ENCODE peak calls at places on chromosomes 16 and 17, in nine cellular contexts. T is activated CD4-positive, alpha-beta T cell treated with anti-CD3 and anti-CD28 coated beads for 48 hours; V is suprapubic skin; M is choroid plexus epithelial cell; W is fibroblast of lung; Q is NCI-H1048; B is NCI-H1092; L is Right ventricle myocardium superior; N is NCI-H1417 treated with DMSO at 0.1 percent for 48 hours. S is an unnamed sample.

GRCh38 chr16:28309811-28310311 is 17.5 kb downstream of the SBK1 start:
- DNase-seq in B (no peak), W (no peak), Q (no peak), M (no peak), L (peak; percentile 59), N (no peak), V (no peak), T (peak; percentile 86), S (no peak)

GRCh38 chr17:206941-207560 is 25.6 kb upstream of the DOC2B start:
- DNase-seq in B (no peak), T (no peak), V (no peak), W (no peak), N (no peak), L (no peak), M (no peak), Q (no peak), S (no peak)

GRCh38 chr16:285146-286055 is 2.4 kb downstream of the PDIA2 start:
- DNase-seq in M (no peak), T (no peak), B (no peak), L (no peak), N (no peak), Q (no peak), V (no peak), W (no peak), S (no peak)

GRCh38 chr16:83211711-83212110 is 584.9 kb downstream of the CDH13 start:
- DNase-seq in M (peak; percentile 73), W (no peak), Q (no peak), T (no peak), V (no peak), B (no peak), L (no peak), N (no peak), S (no peak)

GRCh38 chr17:79461041-79461440 is 149.8 kb downstream of the RBFOX3 start:
- DNase-seq in W (peak; percentile 66), T (no peak), Q (no peak), L (no peak), B (no peak), N (no peak), V (no peak), M (peak; percentile 3), S (no peak)

GRCh38 chr17:4780325-4781010 is 5.7 kb downstream of the VMO1 start:
- DNase-seq in V (no peak), W (no peak), B (no peak), T (no peak), N (no peak), L (no peak), M (no peak), Q (no peak), S (no peak)

GRCh38 chr16:30112197-30113030 is 923 bp downstream of the GDPD3 start:
- DNase-seq in N (no peak), M (peak; percentile 74), Q (no peak), L (peak; percentile 80), T (peak; percentile 82), B (no peak), V (peak; percentile 73), W (peak; percentile 30), S (no peak)

GRCh38 chr16:23512168-23512695 is 1.9 kb upstream of the GGA2 start:
- DNase-seq in T (no peak), N (no peak), Q (no peak), L (no peak), V (no peak), B (no peak), M (no peak), W (no peak), S (no peak)

GRCh38 chr17:80491478-80492342 is 15.3 kb upstream of the NPTX1 start:
- DNase-seq in T (no peak), W (no peak), B (no peak), M (no peak), Q (no peak), V (no peak), L (peak; percentile 7), N (no peak), S (no peak)

GRCh38 chr16:13958438-13958837 is 38.5 kb downstream of the ERCC4 start:
- DNase-seq in T (no peak), M (no peak), L (no peak), W (no peak), V (no peak), Q (no peak), B (no peak), N (no peak), S (no peak)

GRCh38 chr17:30372755-30373154 is 6.0 kb upstream of the CPD start:
- DNase-seq in N (no peak), B (no peak), W (peak; percentile 48), V (no peak), M (no peak), Q (no peak), T (peak; percentile 54), L (no peak), S (no peak)

GRCh38 chr17:7855643-7856080 is 796 bp downstream of the TMEM88 start:
- DNase-seq in N (no peak), Q (no peak), T (no peak), W (no peak), B (no peak), L (peak; percentile 64), M (peak; percentile 12), V (peak; percentile 75), S (no peak)

GRCh38 chr16:70705056-70705455 is 19.2 kb upstream of the MTSS2 start:
- DNase-seq in Q (no peak), M (no peak), T (no peak), B (no peak), L (no peak), V (no peak), W (peak; percentile 41), N (no peak), S (peak; percentile 20)

GRCh38 chr16:85917959-85918358 is 19.0 kb downstream of the IRF8 start:
- DNase-seq in T (no peak), M (no peak), N (no peak), B (no peak), L (no peak), W (no peak), V (no peak), Q (no peak), S (no peak)

GRCh38 chr16:85390511-85391174 is 222.5 kb upstream of the GSE1 start:
- DNase-seq in Q (no peak), W (peak; percentile 93), B (peak; percentile 39), N (no peak), M (peak; percentile 96), L (peak; percentile 86), V (peak; percentile 93), T (no peak), S (peak; percentile 74)

GRCh38 chr16:7303014-7303676 is 29.5 kb upstream of the RBFOX1 start:
- DNase-seq in N (no peak), W (no peak), L (no peak), V (no peak), Q (no peak), B (peak; percentile 46), T (no peak), M (no peak), S (no peak)

GRCh38 chr16:57996406-57997175 is 3.9 kb downstream of the ZNF319 start:
- DNase-seq in L (no peak), V (peak; percentile 54), B (no peak), T (no peak), Q (no peak), M (no peak), N (no peak), W (no peak), S (no peak)

GRCh38 chr17:3982541-3983017 is 18.3 kb upstream of the ATP2A3 start:
- DNase-seq in N (no peak), Q (no peak), V (peak; percentile 31), W (no peak), T (no peak), M (no peak), B (no peak), L (no peak), S (no peak)

GRCh38 chr16:85969159-85969558 is 70.2 kb downstream of the IRF8 start:
- DNase-seq in Q (no peak), L (no peak), N (no peak), V (no peak), M (peak; percentile 82), T (no peak), B (no peak), W (peak; percentile 80), S (no peak)

GRCh38 chr16:29943846-29944669 is 17.8 kb upstream of the TMEM219 start:
- DNase-seq in M (peak; percentile 96), V (no peak), N (no peak), Q (no peak), B (no peak), W (peak; percentile 99), T (no peak), L (no peak), S (peak; percentile 97)

GRCh38 chr17:72404872-72405271 is 284.1 kb downstream of the SOX9 start:
- DNase-seq in V (no peak), B (no peak), T (no peak), M (peak; percentile 44), Q (no peak), W (peak; percentile 87), L (no peak), N (no peak), S (no peak)

GRCh38 chr16:65268331-65268730 is 146.5 kb upstream of the CDH11 start:
- DNase-seq in Q (no peak), L (no peak), W (peak; percentile 57), M (peak; percentile 43), V (no peak), T (no peak), N (no peak), B (no peak), S (no peak)

GRCh38 chr17:61255609-61256008 is 144.0 kb upstream of the TBX2 start:
- DNase-seq in Q (no peak), T (no peak), N (no peak), W (no peak), V (no peak), B (no peak), M (no peak), L (no peak), S (no peak)

GRCh38 chr17:79543566-79543965 is 67.3 kb downstream of the RBFOX3 start:
- DNase-seq in L (no peak), V (no peak), M (no peak), W (no peak), N (no peak), B (no peak), T (no peak), Q (no peak), S (no peak)

GRCh38 chr17:45314761-45315549 is 1.9 kb downstream of the MAP3K14 start:
- DNase-seq in N (no peak), B (no peak), M (peak; percentile 48), L (no peak), V (no peak), Q (no peak), W (no peak), T (no peak), S (no peak)

GRCh38 chr17:2844386-2844785 is 48.1 kb downstream of the RAP1GAP2 start:
- DNase-seq in L (no peak), V (no peak), N (no peak), M (peak; percentile 29), B (no peak), Q (no peak), W (no peak), T (no peak), S (no peak)

GRCh38 chr17:74274703-74275340 is 788 bp downstream of the DNAI2 start:
- DNase-seq in B (no peak), M (no peak), N (peak; percentile 10), T (no peak), L (no peak), Q (no peak), V (no peak), W (no peak), S (no peak)

GRCh38 chr16:49881890-49882289 is 26.0 kb upstream of the ZNF423 start:
- DNase-seq in V (no peak), T (no peak), W (no peak), N (no peak), L (no peak), B (no peak), Q (no peak), M (no peak), S (no peak)

GRCh38 chr17:82216301-82217119 is 3.9 kb upstream of the CCDC57 start:
- DNase-seq in W (peak; percentile 91), M (peak; percentile 63), Q (no peak), L (peak; percentile 83), N (no peak), B (no peak), V (peak; percentile 81), T (peak; percentile 57), S (peak; percentile 84)

GRCh38 chr17:17840751-17841591 is 4.2 kb upstream of the SREBF1 start:
- DNase-seq in W (peak; percentile 46), L (no peak), T (no peak), V (no peak), M (peak; percentile 45), N (no peak), B (no peak), Q (no peak), S (no peak)

GRCh38 chr17:49434821-49435581 is 20.3 kb upstream of the PHB1 start:
- DNase-seq in W (peak; percentile 41), M (peak; percentile 60), T (peak; percentile 58), B (peak; percentile 19), Q (peak; percentile 7), V (no peak), N (no peak), L (no peak), S (no peak)